ENCODE peak calls at places on chromosome 20, in ten cellular contexts. W is epithelial cell of esophagus, L is HFF-Myc, Z is fibroblast of lung, I is transverse colon, R is sigmoid colon, V is psoas muscle, C is gastrocnemius medialis, D is heart left ventricle, F is kidney epithelial cell. E is an unnamed sample.

GRCh38 chr20:3238616-3239025 is 369 bp downstream of the SLC4A11 start:
- DNase-seq in V (no peak), L (no peak), W (peak), C (no peak), F (no peak), I (peak), R (no peak), D (no peak), Z (peak), E (no peak)

GRCh38 chr20:17587831-17588230 is 18.0 kb downstream of the DSTN start:
- DNase-seq in D (no peak), V (no peak), C (no peak), Z (no peak), L (no peak), W (no peak), F (no peak), R (no peak), I (no peak), E (no peak)

GRCh38 chr20:32238483-32239425 is 31.1 kb downstream of the POFUT1 start:
- DNase-seq in I (no peak), D (no peak), W (no peak), F (no peak), Z (no peak), R (no peak), V (no peak), L (no peak), C (no peak), E (no peak)

GRCh38 chr20:46112430-46113020 is 5.6 kb upstream of the CD40 start:
- DNase-seq in C (no peak), Z (no peak), I (no peak), W (no peak), F (no peak), R (no peak), D (no peak), L (no peak), V (no peak), E (no peak)

GRCh38 chr20:371755-372542 is 8.6 kb upstream of the TRIB3 start:
- DNase-seq in R (peak), W (peak), D (peak), L (peak), V (peak), C (peak), Z (peak), F (no peak), I (peak), E (no peak)

GRCh38 chr20:59925359-59925758 is 8.1 kb downstream of the SYCP2 start:
- DNase-seq in C (no peak), V (no peak), Z (no peak), D (no peak), W (no peak), R (no peak), F (no peak), L (no peak), I (no peak), E (no peak)

GRCh38 chr20:37392441-37393195 is 46.7 kb downstream of the SRC start:
- DNase-seq in C (no peak), F (no peak), I (no peak), L (no peak), V (peak), R (no peak), D (no peak), W (no peak), Z (no peak), E (no peak)

GRCh38 chr20:42595625-42596024 is 594.1 kb downstream of the PTPRT start:
- DNase-seq in R (no peak), Z (no peak), I (no peak), W (no peak), V (no peak), F (no peak), L (no peak), C (no peak), D (no peak), E (no peak)

GRCh38 chr20:33075281-33075680 is 4.2 kb upstream of the BPIFB4 start:
- DNase-seq in C (no peak), W (no peak), R (no peak), I (no peak), L (no peak), V (no peak), F (no peak), D (no peak), Z (no peak), E (no peak)

GRCh38 chr20:46663531-46663930 is 12.3 kb upstream of the SLC13A3 start:
- DNase-seq in R (no peak), L (no peak), F (no peak), D (no peak), C (no peak), Z (no peak), V (no peak), W (no peak), I (no peak), E (no peak)

GRCh38 chr20:61748376-61748775 is 317.3 kb downstream of the TAF4 start:
- DNase-seq in R (no peak), C (no peak), Z (peak), W (no peak), V (no peak), F (no peak), I (no peak), D (no peak), L (no peak), E (no peak)

GRCh38 chr20:61746781-61747180 is 318.9 kb downstream of the TAF4 start:
- DNase-seq in C (no peak), R (no peak), I (no peak), Z (no peak), L (no peak), W (no peak), V (peak), D (no peak), F (no peak), E (no peak)

GRCh38 chr20:61745397-61746146 is 320.1 kb downstream of the TAF4 start:
- DNase-seq in L (no peak), F (no peak), V (peak), Z (no peak), R (no peak), I (no peak), C (no peak), W (no peak), D (no peak), E (no peak)

GRCh38 chr20:61744691-61745396 is 320.8 kb downstream of the TAF4 start:
- DNase-seq in I (no peak), Z (peak), D (no peak), V (peak), C (no peak), R (no peak), L (no peak), W (peak), F (peak), E (no peak)

GRCh38 chr20:61746147-61746646 is 319.5 kb downstream of the TAF4 start:
- DNase-seq in I (no peak), D (no peak), C (no peak), W (no peak), F (no peak), R (no peak), V (peak), Z (no peak), L (no peak), E (no peak)
- H3K4me3 ChIP-seq in I (no peak), D (no peak), C (no peak), W (no peak), F (no peak), R (no peak), V (no peak), Z (no peak), L (no peak), E (no peak)

GRCh38 chr20:10556519-10557083 is 117.2 kb downstream of the JAG1 start:
- DNase-seq in D (no peak), W (no peak), C (no peak), F (no peak), Z (no peak), L (no peak), I (no peak), R (no peak), V (no peak), E (no peak)
- TF ChIP-seq CTCF in D (no peak), W (no peak), C (no peak), F (no peak), Z (no peak), L (no peak), I (no peak), R (no peak), V (no peak), E (no peak)

GRCh38 chr20:63709149-63709527 is 1.3 kb downstream of the ZGPAT start:
- DNase-seq in C (no peak), R (peak), I (no peak), D (no peak), Z (no peak), F (no peak), W (no peak), L (no peak), V (no peak), E (no peak)
- H3K4me3 ChIP-seq in C (no peak), R (no peak), I (no peak), D (peak), Z (peak), F (peak), W (peak), L (peak), V (peak), E (peak)

GRCh38 chr20:15902493-15902892 is 670.8 kb downstream of the KIF16B start:
- DNase-seq in D (no peak), C (no peak), R (no peak), Z (no peak), F (no peak), V (no peak), W (no peak), I (no peak), L (no peak), E (no peak)
- TF ChIP-seq CTCF in D (no peak), C (no peak), R (no peak), Z (no peak), F (peak), V (no peak), W (no peak), I (no peak), L (peak), E (peak)

GRCh38 chr20:20366896-20367680 is 816 bp upstream of the INSM1 start:
- DNase-seq in Z (no peak), R (no peak), F (no peak), D (no peak), I (no peak), C (no peak), V (no peak), W (no peak), L (no peak), E (no peak)
- H3K4me3 ChIP-seq in Z (no peak), R (peak), F (no peak), D (no peak), I (no peak), C (peak), V (peak), W (no peak), L (no peak), E (no peak)

DNA sequence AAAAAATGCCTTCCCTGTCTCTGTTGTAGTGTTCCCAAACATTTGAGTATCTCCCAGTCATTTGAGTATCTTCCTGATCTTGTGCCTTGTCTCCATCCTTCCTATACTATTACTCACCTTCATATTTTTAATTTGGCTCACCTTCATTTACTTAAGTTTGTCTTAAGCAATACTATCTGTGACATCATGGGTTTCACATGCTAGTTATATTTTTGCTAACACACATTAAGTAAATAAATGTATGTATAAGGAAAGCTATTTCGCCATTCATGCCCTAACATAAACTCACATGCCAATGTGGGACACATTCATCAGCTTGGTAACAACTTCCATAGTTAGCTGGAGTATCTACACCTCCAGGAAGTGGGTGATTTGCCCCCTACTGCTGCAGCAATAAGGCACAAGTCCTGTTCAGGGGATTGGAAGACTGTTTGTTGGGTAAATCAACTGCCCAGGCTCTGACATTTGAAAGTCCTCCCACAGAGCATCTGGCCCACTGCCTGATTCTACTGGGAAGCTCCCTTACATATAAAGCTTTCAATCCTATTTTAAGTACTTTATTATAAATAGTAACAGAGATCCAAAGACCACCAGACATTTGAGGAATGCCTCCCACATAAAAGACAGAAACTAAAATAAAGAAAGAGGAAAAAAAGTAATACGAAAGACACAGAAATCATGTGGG is 132.3 kb downstream of the ISM1 start:
- DNase-seq in Z (no peak), V (no peak), I (no peak), D (no peak), W (peak), C (no peak), F (no peak), R (no peak), L (no peak), E (no peak)
- TF ChIP-seq CTCF in Z (no peak), V (no peak), I (no peak), D (no peak), W (no peak), C (no peak), F (no peak), R (no peak), L (no peak), E (no peak)

GRCh38 chr20:23234311-23235078 is 116.1 kb upstream of the NXT1 start:
- DNase-seq in W (no peak), I (no peak), Z (no peak), D (no peak), C (no peak), R (no peak), L (no peak), F (no peak), V (no peak), E (no peak)

GRCh38 chr20:23232219-23232581 is 118.4 kb upstream of the NXT1 start:
- DNase-seq in C (no peak), L (no peak), Z (no peak), I (no peak), F (no peak), R (no peak), V (no peak), W (no peak), D (no peak), E (no peak)

GRCh38 chr20:23232679-23233308 is 117.8 kb upstream of the NXT1 start:
- DNase-seq in W (no peak), C (no peak), Z (no peak), D (no peak), L (no peak), R (no peak), I (no peak), F (no peak), V (no peak), E (no peak)

GRCh38 chr20:23231561-23232218 is 118.9 kb upstream of the NXT1 start:
- DNase-seq in W (no peak), D (no peak), V (no peak), F (no peak), C (no peak), I (no peak), Z (peak), R (no peak), L (no peak), E (no peak)

DNA sequence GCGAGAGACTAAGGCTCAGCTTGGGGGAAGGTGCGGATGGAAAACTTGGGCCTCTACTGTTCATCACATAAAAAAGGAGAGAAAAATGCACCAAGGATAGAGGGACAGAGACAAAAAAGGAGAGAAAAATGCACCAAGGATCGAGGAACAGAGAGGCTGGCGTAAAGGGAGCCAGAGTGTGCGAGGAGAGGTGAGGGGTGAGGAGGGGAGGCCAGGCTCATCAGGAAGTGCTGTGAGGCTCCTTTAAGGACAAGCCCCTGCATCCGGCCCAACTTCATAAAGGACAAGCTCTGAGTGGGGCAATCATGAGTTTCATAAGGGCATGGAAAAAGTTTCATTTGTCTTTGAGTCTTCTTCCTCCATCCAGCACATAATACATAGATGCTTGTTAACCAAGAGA is 117.2 kb upstream of the NXT1 start:
- DNase-seq in L (no peak), I (no peak), D (no peak), V (no peak), F (no peak), R (no peak), W (no peak), Z (no peak), C (no peak), E (no peak)
- H3K4me3 ChIP-seq in L (no peak), I (no peak), D (no peak), V (no peak), F (no peak), R (no peak), W (no peak), Z (no peak), C (no peak), E (no peak)

DNA sequence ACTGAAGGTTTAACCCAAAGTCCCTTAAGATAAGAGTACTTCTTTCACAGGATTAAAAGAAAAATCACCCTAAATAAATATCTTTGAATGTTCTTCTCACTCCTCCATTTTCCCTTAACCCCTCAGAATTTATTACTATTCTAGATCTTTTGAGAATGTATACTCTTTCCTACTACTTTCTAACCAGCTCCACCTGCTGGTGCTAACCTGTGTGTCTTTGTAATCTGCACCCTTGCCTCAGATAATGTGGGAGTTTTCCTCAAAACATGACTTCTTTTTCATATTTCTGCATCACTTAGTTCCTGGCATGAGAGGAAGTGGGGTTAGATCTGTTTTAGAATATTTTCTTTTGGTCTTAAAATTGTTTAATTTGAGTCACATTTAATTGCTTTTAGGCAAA is 394.2 kb downstream of the BMP2 start:
- DNase-seq in D (no peak), F (no peak), W (peak), Z (peak), I (peak), L (no peak), R (no peak), V (no peak), C (no peak), E (no peak)
- TF ChIP-seq CTCF in D (peak), F (peak), W (peak), Z (no peak), I (peak), L (peak), R (no peak), V (no peak), C (no peak), E (peak)

GRCh38 chr20:50635676-50636600 is 55.4 kb downstream of the RIPOR3 start:
- DNase-seq in D (peak), R (peak), V (peak), I (peak), Z (peak), L (no peak), W (peak), F (no peak), C (peak), E (no peak)
- H3K4me3 ChIP-seq in D (peak), R (peak), V (peak), I (no peak), Z (no peak), L (no peak), W (no peak), F (no peak), C (peak), E (no peak)

E was measured in epithelial cell of proximal tubule.